ENCODE peak calls at places on chromosomes 4 and X, in nine cellular contexts. One of them, this sample, is unnamed.

GRCh38 chr4:8585186-8585585 is 5.0 kb downstream of the GPR78 start:
- DNase-seq in central memory CD4-positive, alpha-beta T cell: no peak
- DNase-seq in pancreas: no peak
- DNase-seq in COR-L47: peak
- DNase-seq in NCI-H510A: no peak
- DNase-seq in NCI-H226: no peak
- DNase-seq in cardiac septum: peak
- DNase-seq in AML-193: no peak
- DNase-seq in hypothalamus: no peak
- DNase-seq in this sample: no peak

GRCh38 chrX:130715299-130715698 is 187.7 kb downstream of the ENOX2 start:
- DNase-seq in central memory CD4-positive, alpha-beta T cell: no peak
- DNase-seq in pancreas: no peak
- DNase-seq in COR-L47: no peak
- DNase-seq in NCI-H510A: no peak
- DNase-seq in NCI-H226: no peak
- DNase-seq in cardiac septum: no peak
- DNase-seq in AML-193: no peak
- DNase-seq in hypothalamus: no peak
- DNase-seq in this sample: no peak

GRCh38 chr4:79492148-79492547 is 84.1 kb upstream of the GK2 start:
- DNase-seq in central memory CD4-positive, alpha-beta T cell: no peak
- DNase-seq in pancreas: no peak
- DNase-seq in COR-L47: no peak
- DNase-seq in NCI-H510A: no peak
- DNase-seq in NCI-H226: no peak
- DNase-seq in cardiac septum: no peak
- DNase-seq in AML-193: no peak
- DNase-seq in hypothalamus: no peak
- DNase-seq in this sample: no peak

GRCh38 chrX:17596051-17596450 is 141.2 kb upstream of the SCML1 start:
- DNase-seq in central memory CD4-positive, alpha-beta T cell: no peak
- DNase-seq in pancreas: no peak
- DNase-seq in COR-L47: no peak
- DNase-seq in NCI-H510A: no peak
- DNase-seq in NCI-H226: no peak
- DNase-seq in cardiac septum: no peak
- DNase-seq in AML-193: no peak
- DNase-seq in hypothalamus: no peak
- DNase-seq in this sample: no peak

GRCh38 chrX:45070116-45071007 is 130.3 kb downstream of the DIPK2B start:
- DNase-seq in central memory CD4-positive, alpha-beta T cell: peak
- DNase-seq in pancreas: no peak
- DNase-seq in COR-L47: no peak
- DNase-seq in NCI-H510A: no peak
- DNase-seq in NCI-H226: peak
- DNase-seq in cardiac septum: no peak
- DNase-seq in AML-193: no peak
- DNase-seq in hypothalamus: no peak
- DNase-seq in this sample: peak

GRCh38 chr4:22514431-22514830 is 1.4 kb downstream of the ADGRA3 start:
- DNase-seq in central memory CD4-positive, alpha-beta T cell: no peak
- DNase-seq in pancreas: no peak
- DNase-seq in COR-L47: no peak
- DNase-seq in NCI-H510A: no peak
- DNase-seq in NCI-H226: no peak
- DNase-seq in cardiac septum: no peak
- DNase-seq in AML-193: no peak
- DNase-seq in hypothalamus: no peak
- DNase-seq in this sample: no peak

GRCh38 chr4:156948133-156948532 is 23.5 kb downstream of the PDGFC start:
- DNase-seq in central memory CD4-positive, alpha-beta T cell: no peak
- DNase-seq in pancreas: no peak
- DNase-seq in COR-L47: no peak
- DNase-seq in NCI-H510A: no peak
- DNase-seq in NCI-H226: no peak
- DNase-seq in cardiac septum: no peak
- DNase-seq in AML-193: no peak
- DNase-seq in hypothalamus: no peak
- DNase-seq in this sample: no peak

GRCh38 chrX:11600578-11600977 is 65.1 kb downstream of the ARHGAP6 start:
- DNase-seq in central memory CD4-positive, alpha-beta T cell: no peak
- DNase-seq in pancreas: no peak
- DNase-seq in COR-L47: no peak
- DNase-seq in NCI-H510A: no peak
- DNase-seq in NCI-H226: no peak
- DNase-seq in cardiac septum: no peak
- DNase-seq in AML-193: no peak
- DNase-seq in hypothalamus: no peak
- DNase-seq in this sample: no peak

GRCh38 chr4:168480991-168481588 is 798 bp upstream of the DDX60L start:
- DNase-seq in central memory CD4-positive, alpha-beta T cell: peak
- DNase-seq in pancreas: peak
- DNase-seq in COR-L47: peak
- DNase-seq in NCI-H510A: no peak
- DNase-seq in NCI-H226: peak
- DNase-seq in cardiac septum: no peak
- DNase-seq in AML-193: peak
- DNase-seq in hypothalamus: no peak
- DNase-seq in this sample: peak

GRCh38 chr4:142274137-142274536 is 572.0 kb downstream of the INPP4B start:
- DNase-seq in central memory CD4-positive, alpha-beta T cell: no peak
- DNase-seq in pancreas: no peak
- DNase-seq in COR-L47: no peak
- DNase-seq in NCI-H510A: no peak
- DNase-seq in NCI-H226: peak
- DNase-seq in cardiac septum: no peak
- DNase-seq in AML-193: no peak
- DNase-seq in hypothalamus: no peak
- DNase-seq in this sample: no peak

GRCh38 chr4:140238353-140239041 is 84.5 kb upstream of the MAML3 start:
- DNase-seq in central memory CD4-positive, alpha-beta T cell: no peak
- DNase-seq in pancreas: peak
- DNase-seq in COR-L47: peak
- DNase-seq in NCI-H510A: peak
- DNase-seq in NCI-H226: no peak
- DNase-seq in cardiac septum: peak
- DNase-seq in AML-193: no peak
- DNase-seq in hypothalamus: peak
- DNase-seq in this sample: peak

GRCh38 chr4:99815597-99816011 is 1.0 kb upstream of the DAPP1 start:
- DNase-seq in central memory CD4-positive, alpha-beta T cell: no peak
- DNase-seq in pancreas: peak
- DNase-seq in COR-L47: peak
- DNase-seq in NCI-H510A: peak
- DNase-seq in NCI-H226: peak
- DNase-seq in cardiac septum: no peak
- DNase-seq in AML-193: peak
- DNase-seq in hypothalamus: no peak
- DNase-seq in this sample: peak

GRCh38 chr4:27096142-27096824 is 235.6 kb downstream of the STIM2 start:
- DNase-seq in central memory CD4-positive, alpha-beta T cell: no peak
- DNase-seq in pancreas: no peak
- DNase-seq in COR-L47: no peak
- DNase-seq in NCI-H510A: no peak
- DNase-seq in NCI-H226: no peak
- DNase-seq in cardiac septum: no peak
- DNase-seq in AML-193: no peak
- DNase-seq in hypothalamus: no peak
- DNase-seq in this sample: no peak

GRCh38 chr4:77669911-77670590 is 64.4 kb downstream of the CXCL13 start:
- DNase-seq in central memory CD4-positive, alpha-beta T cell: no peak
- DNase-seq in pancreas: peak
- DNase-seq in COR-L47: peak
- DNase-seq in NCI-H510A: peak
- DNase-seq in NCI-H226: no peak
- DNase-seq in cardiac septum: no peak
- DNase-seq in AML-193: no peak
- DNase-seq in hypothalamus: no peak
- DNase-seq in this sample: peak

GRCh38 chr4:16225681-16225995 is 633 bp downstream of the TAPT1 start:
- DNase-seq in central memory CD4-positive, alpha-beta T cell: no peak
- DNase-seq in pancreas: no peak
- DNase-seq in COR-L47: no peak
- DNase-seq in NCI-H510A: no peak
- DNase-seq in NCI-H226: no peak
- DNase-seq in cardiac septum: no peak
- DNase-seq in AML-193: no peak
- DNase-seq in hypothalamus: no peak
- DNase-seq in this sample: no peak

GRCh38 chr4:110589297-110589696 is 33.6 kb downstream of the PITX2 start:
- DNase-seq in central memory CD4-positive, alpha-beta T cell: no peak
- DNase-seq in pancreas: no peak
- DNase-seq in COR-L47: no peak
- DNase-seq in NCI-H510A: no peak
- DNase-seq in NCI-H226: no peak
- DNase-seq in cardiac septum: no peak
- DNase-seq in AML-193: peak
- DNase-seq in hypothalamus: no peak
- DNase-seq in this sample: no peak

GRCh38 chrX:150127216-150127615 is 188.9 kb upstream of the EOLA2 start:
- DNase-seq in central memory CD4-positive, alpha-beta T cell: no peak
- DNase-seq in pancreas: no peak
- DNase-seq in COR-L47: no peak
- DNase-seq in NCI-H510A: no peak
- DNase-seq in NCI-H226: no peak
- DNase-seq in cardiac septum: no peak
- DNase-seq in AML-193: no peak
- DNase-seq in hypothalamus: no peak
- DNase-seq in this sample: no peak

GRCh38 chrX:68084765-68085164 is 348.5 kb downstream of the OPHN1 start:
- DNase-seq in central memory CD4-positive, alpha-beta T cell: no peak
- DNase-seq in pancreas: no peak
- DNase-seq in COR-L47: no peak
- DNase-seq in NCI-H510A: no peak
- DNase-seq in NCI-H226: no peak
- DNase-seq in cardiac septum: no peak
- DNase-seq in AML-193: no peak
- DNase-seq in hypothalamus: no peak
- DNase-seq in this sample: no peak

GRCh38 chr4:185351691-185352090 is 44.0 kb downstream of the LRP2BP start:
- DNase-seq in central memory CD4-positive, alpha-beta T cell: no peak
- DNase-seq in pancreas: no peak
- DNase-seq in COR-L47: no peak
- DNase-seq in NCI-H510A: no peak
- DNase-seq in NCI-H226: no peak
- DNase-seq in cardiac septum: no peak
- DNase-seq in AML-193: no peak
- DNase-seq in hypothalamus: no peak
- DNase-seq in this sample: no peak

GRCh38 chr4:14771091-14771490 is 231.2 kb upstream of the CPEB2 start:
- DNase-seq in central memory CD4-positive, alpha-beta T cell: no peak
- DNase-seq in pancreas: no peak
- DNase-seq in COR-L47: no peak
- DNase-seq in NCI-H510A: no peak
- DNase-seq in NCI-H226: no peak
- DNase-seq in cardiac septum: no peak
- DNase-seq in AML-193: no peak
- DNase-seq in hypothalamus: no peak
- DNase-seq in this sample: no peak

GRCh38 chrX:79156818-79157217 is 12.3 kb downstream of the GPR174 start:
- DNase-seq in central memory CD4-positive, alpha-beta T cell: no peak
- DNase-seq in pancreas: no peak
- DNase-seq in COR-L47: no peak
- DNase-seq in NCI-H510A: no peak
- DNase-seq in NCI-H226: no peak
- DNase-seq in cardiac septum: no peak
- DNase-seq in AML-193: no peak
- DNase-seq in hypothalamus: no peak
- DNase-seq in this sample: no peak